ENCODE peak calls at places on chromosomes 2 and 18, in ten cellular contexts. C is A549, P is ovary, K is uterus, H is prostate gland, W is breast epithelium, M is right lobe of liver, Y is IMR-90, F is HepG2, R is spleen. B is an unnamed sample.

GRCh38 chr2:215465246-215465645 is 29.4 kb upstream of the FN1 start:
- DNase-seq in C (no peak), P (no peak), K (no peak), H (no peak), W (no peak), M (no peak), Y (peak; percentile 34), F (no peak), R (no peak), B (no peak)

GRCh38 chr18:1483386-1483785 is 578.7 kb downstream of the ADCYAP1 start:
- DNase-seq in C (no peak), P (no peak), K (no peak), H (no peak), W (no peak), M (no peak), Y (no peak), F (no peak), R (no peak), B (no peak)

GRCh38 chr2:200695178-200695930 is 109.5 kb downstream of the AOX1 start:
- DNase-seq in C (no peak), P (no peak), K (no peak), H (no peak), W (no peak), M (no peak), Y (no peak), F (no peak), R (peak; percentile 77), B (no peak)

GRCh38 chr2:127174176-127174575 is 45.9 kb downstream of the CYP27C1 start:
- DNase-seq in C (peak; percentile 28), P (peak; percentile 57), K (peak; percentile 58), H (no peak), W (no peak), M (no peak), Y (peak; percentile 56), F (no peak), R (peak; percentile 70), B (peak; percentile 24)

GRCh38 chr2:215396595-215397313 is 39.1 kb downstream of the FN1 start:
- DNase-seq in C (no peak), P (no peak), K (no peak), H (no peak), W (no peak), M (no peak), Y (peak; percentile 82), F (no peak), R (no peak), B (no peak)

GRCh38 chr2:86038291-86039081 is 67.2 kb downstream of the POLR1A start:
- DNase-seq in C (no peak), P (peak; percentile 9), K (peak; percentile 14), H (no peak), W (no peak), M (peak; percentile 38), Y (no peak), F (no peak), R (peak; percentile 69), B (peak; percentile 54)

GRCh38 chr2:20557226-20557625 is 93.7 kb downstream of the HS1BP3 start:
- DNase-seq in C (no peak), P (no peak), K (no peak), H (no peak), W (no peak), M (no peak), Y (no peak), F (no peak), R (no peak), B (no peak)

GRCh38 chr2:240350006-240350355 is 85.5 kb upstream of the GPC1 start:
- DNase-seq in C (no peak), P (no peak), K (no peak), H (no peak), W (no peak), M (no peak), Y (no peak), F (no peak), R (no peak), B (no peak)

GRCh38 chr2:23904692-23905091 is 22.2 kb downstream of the ATAD2B start:
- DNase-seq in C (no peak), P (no peak), K (no peak), H (no peak), W (no peak), M (no peak), Y (peak; percentile 76), F (no peak), R (no peak), B (no peak)

GRCh38 chr18:50299626-50300388 is 12.3 kb upstream of the CXXC1 start:
- DNase-seq in C (no peak), P (no peak), K (no peak), H (no peak), W (no peak), M (no peak), Y (no peak), F (no peak), R (no peak), B (no peak)

GRCh38 chr18:54023471-54023870 is 201.0 kb downstream of the MBD2 start:
- DNase-seq in C (no peak), P (no peak), K (no peak), H (no peak), W (no peak), M (no peak), Y (no peak), F (no peak), R (no peak), B (no peak)

GRCh38 chr2:169478745-169479256 is 493 bp upstream of the BBS5 start:
- DNase-seq in C (no peak), P (no peak), K (no peak), H (no peak), W (no peak), M (no peak), Y (no peak), F (no peak), R (no peak), B (no peak)

GRCh38 chr2:130264501-130264900 is 66.3 kb upstream of the TUBA3E start:
- DNase-seq in C (no peak), P (no peak), K (no peak), H (no peak), W (no peak), M (no peak), Y (no peak), F (no peak), R (peak; percentile 55), B (no peak)

GRCh38 chr2:46333912-46334311 is 36.7 kb downstream of the EPAS1 start:
- DNase-seq in C (peak; percentile 49), P (no peak), K (no peak), H (no peak), W (no peak), M (no peak), Y (no peak), F (no peak), R (no peak), B (no peak)

DNA sequence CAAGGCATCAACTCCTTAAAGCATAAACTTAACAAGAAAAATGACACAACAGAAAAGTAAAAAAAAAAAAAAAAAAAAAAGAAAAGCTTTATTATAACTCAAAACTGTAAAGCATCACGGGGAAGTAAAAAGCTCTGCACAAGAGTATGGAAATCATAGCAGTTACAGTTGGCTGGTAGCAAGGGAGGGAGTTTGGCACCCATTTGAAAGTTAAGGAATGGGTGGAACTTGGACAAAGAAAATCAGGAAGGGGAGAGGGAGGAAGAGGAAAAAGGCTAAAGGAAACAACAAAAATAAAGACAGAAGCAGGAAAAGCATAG is 8.6 kb downstream of the KLF7 start:
- DNase-seq in C (no peak), P (no peak), K (no peak), H (no peak), W (no peak), M (no peak), Y (no peak), F (no peak), R (no peak), B (no peak)
- H3K4me1 ChIP-seq in C (peaks cover 99% of the 10 kb centered on the region), P (peaks cover 25% of the 10 kb centered on the region), K (peaks cover 23% of the 10 kb centered on the region), H (peaks cover 5% of the 10 kb centered on the region), W (no peaks in the 10 kb centered on the region), M (peaks cover 20% of the 10 kb centered on the region), Y (peaks cover 29% of the 10 kb centered on the region), F (peaks cover 12% of the 10 kb centered on the region), R (peaks cover 100% of the 10 kb centered on the region), B (peaks cover 17% of the 10 kb centered on the region)

DNA sequence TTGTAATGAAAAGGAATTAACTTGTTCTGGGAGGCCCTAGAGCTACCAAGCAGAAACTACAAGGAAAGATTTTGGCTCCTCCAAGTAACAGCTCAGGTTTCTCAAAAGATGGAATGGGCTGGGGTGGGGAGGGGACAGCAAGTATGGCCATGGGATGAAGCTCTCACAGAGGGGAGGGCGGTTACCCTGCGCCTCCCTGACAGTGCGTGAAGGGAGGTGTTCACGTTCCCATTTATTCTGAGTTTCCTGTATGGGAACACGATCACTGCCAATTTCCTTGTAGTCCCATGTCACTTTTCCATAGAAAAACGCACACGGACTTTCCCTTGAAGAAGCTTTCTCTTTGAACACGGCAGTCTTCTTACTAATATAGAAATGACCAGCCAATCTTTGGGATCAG is 17.0 kb downstream of the CDC42EP3 start:
- DNase-seq in C (no peak), P (no peak), K (no peak), H (no peak), W (no peak), M (no peak), Y (no peak), F (no peak), R (no peak), B (no peak)
- TF ChIP-seq POLR2A in C (no peak), P (no peak), K (no peak), H (no peak), W (no peak), M (no peak), Y (no peak), F (no peak), R (no peak), B (no peak)

DNA sequence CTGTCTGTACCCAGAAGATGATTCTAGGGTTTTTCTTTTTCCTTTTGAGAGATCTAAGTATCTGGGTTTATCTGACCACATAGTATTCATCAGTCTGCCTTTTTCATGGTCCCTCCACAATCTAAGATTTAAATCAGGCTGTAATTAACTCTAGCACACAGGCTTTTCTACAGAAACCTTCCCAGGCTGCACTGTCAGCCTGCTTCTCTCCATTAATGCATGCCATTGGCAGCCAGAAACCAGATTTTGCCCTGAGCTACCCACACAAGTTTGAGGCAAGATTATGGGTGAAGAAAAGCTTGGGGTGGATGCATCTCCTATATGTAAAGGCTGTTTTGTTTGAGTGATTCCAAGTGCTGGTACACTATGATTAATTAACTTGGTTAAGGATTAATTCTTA is 45.7 kb upstream of the EML4 start:
- DNase-seq in C (no peak), P (no peak), K (no peak), H (no peak), W (no peak), M (no peak), Y (no peak), F (no peak), R (no peak), B (no peak)
- H3K4me1 ChIP-seq in C (peaks cover 43% of the 10 kb centered on the region), P (no peaks in the 10 kb centered on the region), K (peaks cover 3% of the 10 kb centered on the region), H (no peaks in the 10 kb centered on the region), W (no peaks in the 10 kb centered on the region), M (peaks cover 7% of the 10 kb centered on the region), Y (peaks cover 12% of the 10 kb centered on the region), F (peaks cover 74% of the 10 kb centered on the region), R (peaks cover 77% of the 10 kb centered on the region), B (peaks cover 19% of the 10 kb centered on the region)

DNA sequence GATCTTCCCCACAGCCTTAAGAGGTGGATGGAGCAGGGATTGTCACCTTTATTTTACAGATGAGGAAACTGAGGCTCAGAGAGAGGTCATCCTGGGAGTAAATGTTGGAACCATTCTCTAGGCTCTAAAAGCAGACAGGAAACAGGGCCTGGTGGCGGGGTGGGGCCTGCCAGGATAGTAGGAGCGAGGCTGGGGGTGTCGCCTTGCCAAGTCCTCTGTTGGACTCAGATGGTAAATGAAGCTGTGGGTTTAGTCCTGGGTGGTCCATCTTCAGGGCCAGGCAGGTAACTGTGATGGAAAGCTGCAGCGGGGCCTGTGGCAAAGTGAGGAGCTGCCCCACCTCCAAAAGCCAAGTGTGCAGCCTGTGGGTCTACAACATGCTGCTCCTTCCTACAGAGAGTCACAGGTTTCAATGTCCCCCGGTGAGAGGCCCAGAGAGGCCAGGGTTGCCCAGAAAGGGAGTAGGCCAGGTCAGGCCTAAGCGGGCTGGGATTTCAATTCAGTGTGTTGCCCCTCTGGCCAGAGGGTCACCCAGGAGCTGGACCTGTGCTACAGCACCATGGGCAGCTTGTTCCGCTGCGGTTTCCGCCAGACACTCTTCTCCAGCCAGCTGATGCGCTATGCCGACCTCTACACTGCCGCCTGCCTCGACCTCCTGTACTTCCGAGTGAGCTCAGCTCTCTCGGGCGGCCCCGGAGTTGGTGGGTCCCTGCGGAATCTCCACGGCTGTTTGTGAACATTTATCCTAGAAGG is 6.6 kb downstream of the NT5DC4 start:
- DNase-seq in C (no peak), P (no peak), K (no peak), H (no peak), W (no peak), M (peak; percentile 46), Y (no peak), F (no peak), R (no peak), B (no peak)
- TF ChIP-seq POLR2A in C (no peak), P (no peak), K (no peak), H (no peak), W (no peak), M (no peak), Y (no peak), F (no peak), R (no peak), B (no peak)